ENCODE peak calls at places on chromosomes 16 and 17, in eight cellular contexts. Y, C, J, H, S, I, Q and F are unnamed samples.

GRCh38 chr17:61570118-61570517 is 20.9 kb downstream of the NACA2 start:
- DNase-seq in Y (no peak), C (no peak), J (no peak), H (no peak), S (peak; percentile 73), I (no peak), Q (no peak), F (no peak)

GRCh38 chr17:19579192-19579668 is 45.6 kb downstream of the SLC47A1 start:
- DNase-seq in Y (no peak), C (peak; percentile 28), J (no peak), H (no peak), S (no peak), I (no peak), Q (no peak), F (no peak)

GRCh38 chr17:72270530-72270929 is 149.7 kb downstream of the SOX9 start:
- DNase-seq in Y (no peak), C (peak; percentile 32), J (no peak), H (peak; percentile 48), S (peak; percentile 98), I (peak; percentile 20), Q (no peak), F (no peak)

GRCh38 chr16:5982979-5983378 is 885.4 kb upstream of the EEF2KMT start:
- DNase-seq in Y (no peak), C (no peak), J (no peak), H (no peak), S (no peak), I (no peak), Q (no peak), F (no peak)

GRCh38 chr17:63925615-63926014 is 6.5 kb downstream of the CD79B start:
- DNase-seq in Y (peak; percentile 14), C (no peak), J (no peak), H (no peak), S (no peak), I (no peak), Q (no peak), F (no peak)

GRCh38 chr16:82971126-82971525 is 344.4 kb downstream of the CDH13 start:
- DNase-seq in Y (no peak), C (no peak), J (no peak), H (no peak), S (no peak), I (no peak), Q (no peak), F (no peak)

GRCh38 chr17:79213305-79213704 is 138.7 kb downstream of the ENGASE start:
- DNase-seq in Y (no peak), C (no peak), J (no peak), H (no peak), S (no peak), I (no peak), Q (no peak), F (no peak)

GRCh38 chr17:42315402-42316156 is 27.3 kb downstream of the STAT5A start:
- DNase-seq in Y (no peak), C (no peak), J (no peak), H (no peak), S (no peak), I (no peak), Q (no peak), F (no peak)

GRCh38 chr17:58329808-58330543 is 1.4 kb upstream of the TSPOAP1 start:
- DNase-seq in Y (peak; percentile 5), C (no peak), J (no peak), H (no peak), S (no peak), I (no peak), Q (no peak), F (no peak)

GRCh38 chr17:58330544-58330996 is 2.0 kb upstream of the TSPOAP1 start:
- DNase-seq in Y (no peak), C (no peak), J (no peak), H (no peak), S (no peak), I (no peak), Q (no peak), F (no peak)

GRCh38 chr17:58327363-58328194 is 1.0 kb downstream of the TSPOAP1 start:
- DNase-seq in Y (peak; percentile 55), C (no peak), J (peak; percentile 67), H (no peak), S (no peak), I (no peak), Q (no peak), F (no peak)

GRCh38 chr17:58328195-58329034 is at the start of gene TSPOAP1:
- DNase-seq in Y (peak; percentile 63), C (no peak), J (peak; percentile 70), H (no peak), S (no peak), I (no peak), Q (no peak), F (peak; percentile 70)

GRCh38 chr17:58329035-58329807 is 626 bp upstream of the TSPOAP1 start:
- DNase-seq in Y (peak; percentile 78), C (no peak), J (peak; percentile 73), H (peak; percentile 56), S (no peak), I (no peak), Q (no peak), F (no peak)
- TF ChIP-seq CTCF in Y (peak; percentile 42), C (no peak), J (peak; percentile 40), H (no peak), S (no peak), I (no peak), Q (no peak), F (peak; percentile 21)

GRCh38 chr17:50920041-50920410 is 53.9 kb upstream of the TOB1 start:
- DNase-seq in Y (no peak), C (no peak), J (no peak), H (no peak), S (peak; percentile 42), I (no peak), Q (no peak), F (no peak)

GRCh38 chr17:50919321-50920040 is 53.3 kb upstream of the TOB1 start:
- DNase-seq in Y (peak; percentile 91), C (peak; percentile 85), J (peak; percentile 90), H (peak; percentile 83), S (peak; percentile 95), I (peak; percentile 67), Q (peak; percentile 79), F (peak; percentile 97)

GRCh38 chr17:50918071-50918932 is 52.1 kb upstream of the TOB1 start:
- DNase-seq in Y (no peak), C (no peak), J (no peak), H (no peak), S (no peak), I (no peak), Q (no peak), F (no peak)

GRCh38 chr17:50917418-50917743 is 51.2 kb upstream of the TOB1 start:
- DNase-seq in Y (no peak), C (no peak), J (no peak), H (no peak), S (no peak), I (no peak), Q (no peak), F (no peak)

GRCh38 chr17:50918933-50919296 is 52.8 kb upstream of the TOB1 start:
- DNase-seq in Y (no peak), C (no peak), J (no peak), H (no peak), S (no peak), I (no peak), Q (no peak), F (no peak)
- H3K27ac ChIP-seq in Y (peak overlapping the region; percentile 53), C (no peak overlapping the region), J (peak overlapping the region; percentile 17), H (peak overlapping the region; percentile 51), S (no peak overlapping the region), I (peak overlapping the region; percentile 16), Q (peak overlapping the region; percentile 54), F (peak overlapping the region; percentile 98)

GRCh38 chr17:28698253-28698941 is 13.3 kb downstream of the PROCA1 start:
- DNase-seq in Y (no peak), C (no peak), J (no peak), H (no peak), S (no peak), I (no peak), Q (no peak), F (no peak)

GRCh38 chr17:28688481-28688880 is 23.2 kb downstream of the PROCA1 start:
- DNase-seq in Y (no peak), C (no peak), J (no peak), H (no peak), S (no peak), I (no peak), Q (no peak), F (no peak)

GRCh38 chr17:28689011-28689410 is 22.7 kb downstream of the PROCA1 start:
- DNase-seq in Y (no peak), C (no peak), J (no peak), H (no peak), S (no peak), I (no peak), Q (no peak), F (no peak)

DNA sequence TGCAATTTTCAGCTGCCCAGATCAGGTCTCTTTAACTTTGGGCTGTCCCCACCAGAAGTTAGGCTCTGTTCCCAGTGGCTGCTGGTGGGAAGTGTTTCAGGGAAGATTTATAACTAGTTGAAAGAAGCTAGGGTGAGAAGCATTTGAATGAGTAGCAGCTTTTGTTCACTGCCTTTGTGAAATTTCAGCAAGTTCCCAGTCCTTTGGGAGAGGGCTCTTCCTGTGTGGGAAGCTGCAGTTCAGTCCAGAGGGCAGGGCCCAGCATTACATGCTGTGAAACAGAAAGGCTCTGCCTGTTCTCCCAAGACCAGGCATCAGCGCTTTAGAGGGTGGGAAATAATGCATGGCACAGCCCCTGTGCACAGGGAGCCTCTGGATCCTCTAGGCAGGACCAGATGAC is 17.8 kb downstream of the PROCA1 start:
- DNase-seq in Y (peak; percentile 6), C (no peak), J (no peak), H (no peak), S (no peak), I (no peak), Q (no peak), F (no peak)
- TF ChIP-seq CTCF in Y (no peak), C (no peak), J (no peak), H (no peak), S (no peak), I (no peak), Q (no peak), F (no peak)

GRCh38 chr17:1651559-1651844 is 1.8 kb upstream of the RILP start:
- DNase-seq in Y (peak; percentile 14), C (no peak), J (no peak), H (no peak), S (no peak), I (no peak), Q (no peak), F (no peak)

GRCh38 chr17:1649844-1650409 is at the start of gene RILP:
- DNase-seq in Y (peak; percentile 93), C (peak; percentile 90), J (peak; percentile 95), H (peak; percentile 89), S (peak; percentile 76), I (peak; percentile 85), Q (no peak), F (no peak)

GRCh38 chr17:1649116-1649843 is 386 bp downstream of the RILP start:
- DNase-seq in Y (peak; percentile 90), C (peak; percentile 75), J (peak; percentile 94), H (peak; percentile 82), S (peak; percentile 77), I (peak; percentile 91), Q (peak; percentile 63), F (peak; percentile 72)

GRCh38 chr17:1648582-1649115 is 1.0 kb downstream of the RILP start:
- DNase-seq in Y (peak; percentile 97), C (peak; percentile 96), J (peak; percentile 98), H (peak; percentile 94), S (peak; percentile 94), I (peak; percentile 96), Q (peak; percentile 82), F (peak; percentile 95)

DNA sequence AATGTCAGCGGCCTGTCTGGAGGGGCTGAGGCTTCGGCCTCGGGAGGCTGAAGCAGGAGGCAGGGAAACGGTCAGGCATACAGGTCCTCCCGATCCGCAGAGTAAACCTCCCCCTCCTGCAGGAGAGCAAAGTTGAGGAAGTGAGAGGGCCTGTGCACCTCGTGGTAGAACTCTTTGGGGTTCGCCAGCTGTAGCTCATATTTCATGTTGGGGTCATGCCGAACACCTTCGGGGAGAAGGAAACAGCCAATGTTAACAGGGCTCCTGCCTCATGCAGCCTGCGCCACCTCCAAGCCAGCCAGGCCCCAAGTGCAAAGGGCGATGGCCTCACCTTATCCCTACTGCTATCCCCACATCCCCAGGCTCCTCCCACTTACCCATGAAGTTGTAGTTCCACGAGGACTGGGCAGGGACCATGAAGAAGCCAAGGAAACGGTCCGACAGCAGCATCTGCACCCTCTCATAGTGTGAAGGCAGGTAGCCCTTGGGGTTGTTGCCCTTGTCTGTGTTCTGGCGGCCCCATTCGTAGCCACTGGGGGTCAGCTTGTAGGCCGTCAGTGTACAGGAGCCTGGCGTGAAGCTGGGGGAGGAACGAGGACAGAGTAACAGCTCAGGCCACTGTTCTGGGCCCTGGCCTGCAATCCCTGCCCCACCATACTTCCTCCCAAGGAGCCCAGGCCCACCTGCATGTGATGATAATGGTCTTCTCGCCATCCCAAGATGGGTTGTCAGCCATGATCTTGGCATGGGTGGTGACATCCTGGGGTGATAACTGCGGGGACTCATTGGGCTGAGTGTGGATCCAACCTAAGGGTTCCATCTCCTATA is 1.3 kb upstream of the RILP start:
- DNase-seq in Y (peak; percentile 47), C (no peak), J (no peak), H (no peak), S (no peak), I (no peak), Q (no peak), F (no peak)
- H3K27ac ChIP-seq in Y (peak overlapping the region; percentile 99), C (peak overlapping the region; percentile 78), J (peak overlapping the region; percentile 96), H (peak overlapping the region; percentile 99), S (no peak overlapping the region), I (peak overlapping the region; percentile 100), Q (peak overlapping the region; percentile 94), F (no peak overlapping the region)